ENCODE peak calls at places on chromosome 21, in five cellular contexts. W is fibroblast of mammary gland, R is OCI-LY7, A is psoas muscle, I is GM12865. L is an unnamed sample.

GRCh38 chr21:28345934-28346333 is 646.7 kb downstream of the LTN1 start:
- DNase-seq in A (no peak), W (no peak), I (no peak), R (no peak), L (no peak)

GRCh38 chr21:8991088-8991907 is 1530.1 kb upstream of the TPTE start:
- DNase-seq in A (no peak), W (no peak), I (no peak), R (no peak), L (no peak)

GRCh38 chr21:45078877-45079281 is 4.5 kb downstream of the ADARB1 start:
- DNase-seq in W (peak), R (no peak), A (no peak), I (peak), L (no peak)

GRCh38 chr21:44658913-44659595 is 1.3 kb downstream of the KRTAP12-3 start:
- DNase-seq in W (no peak), I (peak), A (no peak), R (no peak), L (no peak)

GRCh38 chr21:44881586-44881939 is 8.1 kb upstream of the PTTG1IP start:
- DNase-seq in W (no peak), I (peak), R (no peak), A (peak), L (no peak)

GRCh38 chr21:44914176-44914874 is 6.4 kb downstream of the ITGB2 start:
- DNase-seq in W (no peak), A (no peak), I (peak), R (peak), L (no peak)

GRCh38 chr21:20811702-20812101 is 186.5 kb upstream of the NCAM2 start:
- DNase-seq in R (no peak), I (no peak), W (no peak), A (no peak), L (no peak)

GRCh38 chr21:29091032-29091431 is 17.6 kb upstream of the CCT8 start:
- DNase-seq in A (no peak), I (no peak), R (no peak), W (peak), L (no peak)

GRCh38 chr21:16280731-16281130 is 550.9 kb downstream of the USP25 start:
- DNase-seq in W (peak), I (no peak), A (no peak), R (no peak), L (no peak)

GRCh38 chr21:44791993-44792392 is 9.6 kb downstream of the UBE2G2 start:
- DNase-seq in I (no peak), A (no peak), R (no peak), W (no peak), L (no peak)

GRCh38 chr21:17576080-17576835 is 36.4 kb downstream of the BTG3 start:
- DNase-seq in A (no peak), I (no peak), W (no peak), R (no peak), L (no peak)

GRCh38 chr21:29007801-29008200 is 11.3 kb downstream of the RWDD2B start:
- DNase-seq in R (no peak), I (no peak), W (no peak), A (no peak), L (no peak)

GRCh38 chr21:45095505-45095904 is 21.1 kb downstream of the ADARB1 start:
- DNase-seq in W (no peak), R (no peak), I (no peak), A (no peak), L (no peak)

GRCh38 chr21:46153259-46154154 is 1.9 kb downstream of the FTCD start:
- DNase-seq in W (no peak), A (peak), R (peak), I (peak), L (no peak)

GRCh38 chr21:46207006-46207919 is 21.3 kb downstream of the LSS start:
- DNase-seq in A (peak), R (peak), I (no peak), W (no peak), L (no peak)

GRCh38 chr21:45517249-45518065 is 24.8 kb downstream of the SLC19A1 start:
- DNase-seq in W (peak), R (no peak), I (peak), A (peak), L (no peak)

GRCh38 chr21:21997390-21998333 is 999.5 kb downstream of the NCAM2 start:
- DNase-seq in A (no peak), I (no peak), R (no peak), W (no peak), L (no peak)

GRCh38 chr21:29248124-29248523 is 50.6 kb upstream of the BACH1 start:
- DNase-seq in I (no peak), W (peak), A (no peak), R (no peak), L (no peak)

GRCh38 chr21:29125199-29125598 is 5.2 kb upstream of the MAP3K7CL start:
- DNase-seq in A (no peak), I (peak), W (no peak), R (peak), L (no peak)

GRCh38 chr21:45747802-45748445 is 104.4 kb downstream of the PCBP3 start:
- DNase-seq in R (no peak), A (no peak), W (peak), I (no peak), L (no peak)

GRCh38 chr21:17388226-17388625 is 124.6 kb upstream of the CXADR start:
- DNase-seq in W (no peak), A (no peak), I (no peak), R (peak), L (no peak)

GRCh38 chr21:45580576-45581321 is 38.5 kb upstream of the SLC19A1 start:
- DNase-seq in A (no peak), R (no peak), W (no peak), I (no peak), L (no peak)

GRCh38 chr21:29145837-29146453 is 15.5 kb downstream of the MAP3K7CL start:
- DNase-seq in I (no peak), A (no peak), R (no peak), W (peak), L (no peak)

GRCh38 chr21:32772281-32773047 is 909 bp upstream of the PAXBP1 start:
- DNase-seq in I (peak), R (peak), W (peak), A (peak), L (no peak)

GRCh38 chr21:39676054-39676771 is 63.5 kb downstream of the B3GALT5 start:
- DNase-seq in R (no peak), W (peak), I (peak), A (no peak), L (no peak)

GRCh38 chr21:34009193-34009592 is 64.2 kb upstream of the MRPS6 start:
- DNase-seq in W (no peak), R (no peak), I (no peak), A (no peak), L (no peak)

GRCh38 chr21:29939859-29940245 is at the start of gene GRIK1:
- DNase-seq in A (no peak), W (peak), I (no peak), R (no peak), L (no peak)

GRCh38 chr21:44800103-44800502 is 1.5 kb downstream of the UBE2G2 start:
- DNase-seq in R (peak), A (no peak), W (peak), I (peak), L (no peak)

GRCh38 chr21:14972678-14973077 is 92.1 kb downstream of the NRIP1 start:
- DNase-seq in W (no peak), R (no peak), I (no peak), A (no peak), L (no peak)

GRCh38 chr21:45147473-45148315 is 73.3 kb downstream of the ADARB1 start:
- DNase-seq in A (no peak), I (no peak), R (no peak), W (no peak), L (no peak)

GRCh38 chr21:29297483-29298347 is 1.0 kb upstream of the BACH1 start:
- DNase-seq in W (no peak), R (no peak), I (no peak), A (no peak), L (no peak)

GRCh38 chr21:28851645-28852044 is 141.0 kb downstream of the LTN1 start:
- DNase-seq in W (no peak), A (no peak), I (no peak), R (no peak), L (no peak)

GRCh38 chr21:45910548-45911221 is 70.9 kb upstream of the COL6A1 start:
- DNase-seq in A (peak), W (no peak), I (no peak), R (no peak), L (no peak)

GRCh38 chr21:26093094-26093493 is 77.5 kb downstream of the APP start:
- DNase-seq in A (no peak), R (no peak), W (peak), I (no peak), L (no peak)

GRCh38 chr21:45899317-45900033 is 82.1 kb upstream of the COL6A1 start:
- DNase-seq in R (no peak), W (no peak), A (no peak), I (no peak), L (no peak)

GRCh38 chr21:16634522-16634914 is 878.3 kb upstream of the CXADR start:
- DNase-seq in I (no peak), R (no peak), W (no peak), A (no peak), L (no peak)

GRCh38 chr21:18987515-18988026 is 584.0 kb upstream of the TMPRSS15 start:
- DNase-seq in W (no peak), A (no peak), I (no peak), R (no peak), L (no peak)

GRCh38 chr21:44986471-44987291 is 46.9 kb downstream of the SLX9 start:
- DNase-seq in I (no peak), A (peak), R (no peak), W (no peak), L (no peak)

GRCh38 chr21:44854391-44854663 is 19.2 kb downstream of the PTTG1IP start:
- DNase-seq in A (peak), R (no peak), W (no peak), I (no peak), L (no peak)

GRCh38 chr21:27275294-27275927 is 308.5 kb upstream of the ADAMTS5 start:
- DNase-seq in R (no peak), I (no peak), A (no peak), W (peak), L (no peak)

GRCh38 chr21:27265492-27265891 is 298.6 kb upstream of the ADAMTS5 start:
- DNase-seq in A (no peak), W (no peak), R (no peak), I (no peak), L (no peak)

GRCh38 chr21:27268290-27268689 is 301.4 kb upstream of the ADAMTS5 start:
- DNase-seq in I (no peak), W (peak), R (no peak), A (no peak), L (no peak)

DNA sequence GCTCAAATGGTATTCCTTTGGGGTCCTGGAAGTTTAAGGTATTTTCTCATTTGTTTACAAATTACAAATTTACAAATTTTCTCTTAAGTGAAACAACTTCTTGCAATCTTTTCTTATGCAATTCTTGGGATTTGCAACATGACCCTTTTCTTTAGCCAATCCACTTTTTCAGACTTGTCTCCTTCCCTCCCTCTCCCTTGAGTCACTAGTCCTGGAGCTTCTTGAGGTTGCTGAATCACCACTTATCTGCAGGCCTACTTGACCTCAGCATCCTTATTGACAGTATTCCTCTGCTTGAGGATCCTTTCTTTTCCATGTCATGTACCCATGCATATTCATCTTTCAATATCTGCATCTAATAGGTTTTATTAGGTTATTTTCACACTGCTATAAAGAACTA is 302.8 kb upstream of the ADAMTS5 start:
- DNase-seq in A (no peak), I (no peak), W (peak), R (no peak), L (no peak)
- TF ChIP-seq CTCF in A (no peak), I (no peak), W (no peak), R (no peak), L (no peak)

GRCh38 chr21:42599486-42599885 is 53.9 kb upstream of the PDE9A start:
- DNase-seq in A (no peak), I (no peak), R (no peak), W (no peak), L (no peak)

GRCh38 chr21:42599962-42600361 is 53.5 kb upstream of the PDE9A start:
- DNase-seq in R (no peak), W (no peak), A (no peak), I (no peak), L (no peak)

GRCh38 chr21:42597487-42598158 is 55.8 kb upstream of the PDE9A start:
- DNase-seq in A (no peak), R (no peak), I (peak), W (no peak), L (no peak)

GRCh38 chr21:42596657-42597056 is 56.8 kb upstream of the PDE9A start:
- DNase-seq in A (no peak), W (no peak), R (no peak), I (no peak), L (no peak)

GRCh38 chr21:42598159-42598735 is 55.2 kb upstream of the PDE9A start:
- DNase-seq in R (no peak), A (no peak), I (no peak), W (no peak), L (no peak)
- H3K4me3 ChIP-seq in R (no peak), A (no peak), I (no peak), W (no peak), L (no peak)

GRCh38 chr21:37916795-37917142 is 512 bp upstream of the KCNJ6 start:
- DNase-seq in W (no peak), I (no peak), R (no peak), A (no peak), L (no peak)
- TF ChIP-seq CTCF in W (no peak), I (no peak), R (no peak), A (no peak), L (peak)

GRCh38 chr21:31663584-31664249 is 4.2 kb downstream of the SOD1 start:
- DNase-seq in I (no peak), R (no peak), W (no peak), A (no peak), L (no peak)

GRCh38 chr21:31656199-31657095 is 3.0 kb upstream of the SOD1 start:
- DNase-seq in W (peak), I (peak), A (no peak), R (no peak), L (no peak)

GRCh38 chr21:31658053-31658452 is 1.4 kb upstream of the SOD1 start:
- DNase-seq in A (no peak), R (no peak), I (no peak), W (no peak), L (no peak)

GRCh38 chr21:31659286-31660133 is at the start of gene SOD1:
- DNase-seq in I (peak), R (peak), A (peak), W (peak), L (peak)

DNA sequence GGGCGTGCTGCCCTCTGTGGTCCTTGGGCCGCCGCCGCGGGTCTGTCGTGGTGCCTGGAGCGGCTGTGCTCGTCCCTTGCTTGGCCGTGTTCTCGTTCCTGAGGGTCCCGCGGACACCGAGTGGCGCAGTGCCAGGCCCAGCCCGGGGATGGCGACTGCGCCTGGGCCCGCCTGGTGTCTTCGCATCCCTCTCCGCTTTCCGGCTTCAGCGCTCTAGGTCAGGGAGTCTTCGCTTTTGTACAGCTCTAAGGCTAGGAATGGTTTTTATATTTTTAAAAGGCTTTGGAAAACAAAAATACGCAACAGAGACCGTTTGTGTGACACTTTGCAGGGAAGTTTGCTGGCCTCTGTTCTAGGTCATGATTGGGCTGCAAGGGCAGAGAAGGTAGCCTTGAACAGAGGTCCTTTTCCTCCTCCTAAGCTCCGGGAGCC is 657 bp downstream of the SOD1 start:
- DNase-seq in W (no peak), I (peak), A (no peak), R (peak), L (no peak)
- H3K4me3 ChIP-seq in W (peak), I (peak), A (peak), R (peak), L (peak)

DNA sequence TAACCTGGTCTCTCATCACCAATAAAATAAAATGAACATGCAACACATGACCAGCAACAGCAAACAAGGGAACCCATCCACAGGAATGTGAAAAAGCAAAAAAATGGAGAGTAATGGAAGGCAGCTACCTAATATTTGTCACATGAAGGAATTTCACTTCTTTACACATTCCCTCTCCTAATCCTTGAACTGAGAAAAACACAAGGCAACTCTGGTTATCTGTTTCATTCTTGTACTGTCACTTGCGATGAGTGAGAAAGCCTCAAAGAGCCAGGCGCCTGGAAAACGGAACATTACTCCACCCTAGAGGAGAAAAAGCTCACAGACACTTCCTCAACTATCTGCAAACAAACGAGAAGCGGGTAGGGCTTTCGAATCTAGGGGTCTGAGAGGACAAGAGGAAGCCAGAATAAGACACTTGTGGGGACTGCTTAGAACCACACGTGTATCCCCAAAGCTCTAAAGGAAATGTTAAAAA is 13.8 kb downstream of the HSF2BP start:
- DNase-seq in I (peak), R (peak), W (peak), A (no peak), L (peak)
- TF ChIP-seq CTCF in I (peak), R (peak), W (peak), A (peak), L (peak)

GRCh38 chr21:38631676-38632075 is 133.4 kb upstream of the ERG start:
- DNase-seq in I (no peak), A (no peak), W (peak), R (no peak), L (no peak)
- H3K4me3 ChIP-seq in I (no peak), A (no peak), W (no peak), R (no peak), L (no peak)

GRCh38 chr21:37447288-37447936 is 80.8 kb downstream of the DYRK1A start:
- DNase-seq in W (no peak), A (no peak), I (no peak), R (no peak), L (no peak)

GRCh38 chr21:37449302-37449937 is 82.8 kb downstream of the DYRK1A start:
- DNase-seq in A (no peak), I (no peak), R (no peak), W (no peak), L (no peak)

GRCh38 chr21:37445228-37445627 is 78.7 kb downstream of the DYRK1A start:
- DNase-seq in R (no peak), W (peak), A (no peak), I (no peak), L (peak)

GRCh38 chr21:37443683-37444082 is 77.1 kb downstream of the DYRK1A start:
- DNase-seq in A (no peak), R (no peak), W (no peak), I (no peak), L (no peak)

GRCh38 chr21:37446552-37446951 is 80.0 kb downstream of the DYRK1A start:
- DNase-seq in A (no peak), W (no peak), I (no peak), R (no peak), L (no peak)
- TF ChIP-seq CTCF in A (no peak), W (no peak), I (no peak), R (peak), L (peak)

DNA sequence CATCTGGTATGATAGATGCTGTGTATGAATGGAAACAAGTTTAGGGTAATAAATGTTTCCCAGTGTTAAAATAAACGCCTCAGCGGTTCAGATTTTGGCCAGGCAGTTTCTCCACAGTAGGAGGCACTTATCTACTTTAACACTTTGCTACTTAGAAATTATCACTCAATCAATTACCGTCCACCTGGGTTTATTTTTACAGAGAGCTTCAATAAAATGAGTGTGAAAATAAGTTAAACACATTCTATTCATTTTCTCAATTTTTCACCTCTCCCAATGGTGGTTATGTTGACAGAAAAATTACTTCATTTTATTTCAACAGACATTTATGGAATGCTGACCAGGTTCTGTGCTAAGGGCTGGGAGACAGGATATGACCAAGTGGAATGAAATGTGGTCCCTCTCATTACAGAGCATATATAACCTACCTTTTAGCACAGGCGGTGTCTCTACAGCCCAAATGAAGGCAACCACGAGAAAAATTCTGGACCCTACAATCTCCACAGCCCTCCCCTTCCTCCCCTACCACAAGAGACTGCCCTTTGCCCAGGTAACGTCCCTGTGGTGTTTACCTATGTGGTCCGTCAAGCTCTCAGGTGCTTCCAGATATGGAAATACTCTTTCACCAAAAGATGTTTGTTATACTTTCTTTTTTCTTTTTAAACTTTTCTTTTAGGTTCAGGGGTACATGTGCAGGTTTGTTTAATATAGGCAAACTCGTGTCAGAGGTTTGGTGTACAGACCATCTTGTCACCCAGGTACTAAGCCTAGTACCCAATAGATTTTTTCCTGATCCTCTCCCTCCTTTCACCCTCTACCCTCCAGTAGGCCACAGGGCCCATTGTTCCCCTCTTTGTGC is 105.5 kb downstream of the HLCS start:
- DNase-seq in R (no peak), A (no peak), W (no peak), I (no peak), L (no peak)
- H3K4me3 ChIP-seq in R (no peak), A (no peak), W (no peak), I (no peak), L (no peak)

L was measured in retinal pigment epithelial cell.